ENCODE peak calls at places on chromosomes 13 and 19, in ten cellular contexts. I is tibial artery; G is naive thymus-derived CD4-positive, alpha-beta T cell; E is lung; Y is left lung; U is PC-3; X is H1; D is CD8-positive, alpha-beta T cell; W is effector memory CD4-positive, alpha-beta T cell; H is colonic mucosa. K is an unnamed sample.

GRCh38 chr13:39484506-39485313 is 118.3 kb downstream of the LHFPL6 start:
- DNase-seq in I (no peak), G (no peak), E (no peak), Y (no peak), U (peak; percentile 59), X (no peak), D (no peak), W (no peak), H (no peak), K (no peak)

GRCh38 chr13:44305845-44306244 is 67.8 kb upstream of the SERP2 start:
- DNase-seq in I (no peak), G (no peak), E (no peak), Y (no peak), U (peak; percentile 28), X (no peak), D (no peak), W (no peak), H (no peak), K (peak; percentile 13)

GRCh38 chr19:57302020-57302465 is 18.2 kb upstream of the ZNF543 start:
- DNase-seq in I (peak; percentile 39), G (no peak), E (no peak), Y (no peak), U (peak; percentile 94), X (no peak), D (no peak), W (no peak), H (no peak), K (no peak)

GRCh38 chr13:60990032-60990733 is 425.5 kb downstream of the PCDH20 start:
- DNase-seq in I (no peak), G (no peak), E (no peak), Y (no peak), U (peak; percentile 56), X (peak; percentile 23), D (no peak), W (no peak), H (no peak), K (no peak)

GRCh38 chr19:33440241-33440640 is 66.7 kb downstream of the CEBPG start:
- DNase-seq in I (no peak), G (no peak), E (no peak), Y (no peak), U (no peak), X (no peak), D (no peak), W (no peak), H (no peak), K (no peak)

GRCh38 chr13:112583592-112584277 is 4.2 kb downstream of the TUBGCP3 start:
- DNase-seq in I (peak; percentile 68), G (no peak), E (peak; percentile 67), Y (peak; percentile 74), U (no peak), X (no peak), D (no peak), W (no peak), H (peak; percentile 43), K (no peak)

GRCh38 chr19:19420570-19421301 is 15.3 kb downstream of the GATAD2A start:
- DNase-seq in I (no peak), G (no peak), E (no peak), Y (no peak), U (peak; percentile 54), X (no peak), D (peak; percentile 10), W (no peak), H (no peak), K (no peak)

GRCh38 chr13:107271226-107271625 is 703.3 kb upstream of the ARGLU1 start:
- DNase-seq in I (no peak), G (no peak), E (no peak), Y (no peak), U (peak; percentile 29), X (peak; percentile 49), D (no peak), W (no peak), H (no peak), K (peak; percentile 33)

GRCh38 chr13:29991343-29991742 is 140.9 kb upstream of the UBL3 start:
- DNase-seq in I (no peak), G (no peak), E (no peak), Y (no peak), U (peak; percentile 82), X (no peak), D (no peak), W (no peak), H (no peak), K (peak; percentile 1)

GRCh38 chr19:799076-799881 is 2.0 kb downstream of the PTBP1 start:
- DNase-seq in I (no peak), G (no peak), E (no peak), Y (no peak), U (peak; percentile 26), X (no peak), D (no peak), W (no peak), H (no peak), K (no peak)

GRCh38 chr19:10566658-10567410 is 1.0 kb upstream of the KRI1 start:
- DNase-seq in I (no peak), G (peak; percentile 59), E (no peak), Y (no peak), U (no peak), X (no peak), D (no peak), W (peak; percentile 34), H (peak; percentile 38), K (no peak)

GRCh38 chr13:50645092-50645491 is 198.4 kb downstream of the DLEU7 start:
- DNase-seq in I (no peak), G (no peak), E (no peak), Y (no peak), U (peak; percentile 47), X (no peak), D (no peak), W (no peak), H (no peak), K (no peak)

GRCh38 chr13:40026174-40026585 is 370.7 kb downstream of the COG6 start:
- DNase-seq in I (no peak), G (peak; percentile 35), E (no peak), Y (no peak), U (no peak), X (no peak), D (no peak), W (no peak), H (no peak), K (no peak)

GRCh38 chr19:858868-859843 is at the start of gene CFD:
- DNase-seq in I (peak; percentile 82), G (no peak), E (no peak), Y (peak; percentile 70), U (no peak), X (no peak), D (no peak), W (no peak), H (peak; percentile 58), K (no peak)

GRCh38 chr19:17762505-17763229 is 11.4 kb downstream of the FCHO1 start:
- DNase-seq in I (no peak), G (no peak), E (no peak), Y (no peak), U (peak; percentile 70), X (no peak), D (no peak), W (no peak), H (peak; percentile 47), K (no peak)

DNA sequence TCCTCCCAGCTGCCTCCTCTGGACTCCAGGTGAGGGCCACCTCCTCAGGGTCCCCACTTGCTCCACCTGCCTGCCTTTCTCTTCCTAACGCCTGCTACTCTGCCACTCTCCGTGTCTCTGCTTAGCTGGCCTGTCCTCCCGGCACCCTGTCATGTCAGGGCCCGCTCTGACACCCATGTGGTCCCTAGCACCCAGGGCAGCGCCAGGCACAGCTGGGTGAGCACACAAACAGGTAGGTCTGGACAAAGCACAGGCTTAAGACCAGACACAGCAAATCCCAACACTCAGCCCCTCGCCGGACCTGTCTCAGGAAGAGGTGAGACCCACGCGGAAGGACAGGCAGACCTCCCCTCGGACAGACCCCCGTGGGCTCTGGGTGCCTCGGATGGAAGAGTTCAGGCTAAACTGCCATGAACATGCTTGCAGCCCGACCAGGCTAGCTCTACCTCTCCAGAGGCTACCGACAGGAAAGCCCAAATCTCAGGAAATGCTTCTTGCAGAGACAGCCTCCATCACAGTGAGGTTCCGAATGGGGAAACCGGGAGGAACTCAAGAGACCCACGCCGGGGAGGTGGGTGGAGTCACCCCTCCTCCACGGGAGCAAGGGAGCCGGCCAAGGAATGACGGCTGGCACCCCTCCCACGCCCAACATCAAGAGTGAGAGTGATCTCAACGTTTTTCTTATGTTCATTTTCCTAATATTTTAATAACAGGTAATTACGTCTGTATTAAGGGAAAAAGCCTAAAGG is 12.5 kb downstream of the ZNF787 start:
- DNase-seq in I (no peak), G (no peak), E (no peak), Y (no peak), U (no peak), X (no peak), D (no peak), W (no peak), H (no peak), K (no peak)
- H3K4me3 ChIP-seq in I (peak overlapping the region; percentile 43), G (no peak overlapping the region), E (no peak overlapping the region), Y (no peak overlapping the region), U (no peak overlapping the region), X (no peak overlapping the region), D (no peak overlapping the region), W (no peak overlapping the region), H (no peak overlapping the region), K (no peak overlapping the region)

GRCh38 chr13:62357887-62358645 is 942.4 kb upstream of the PCDH20 start:
- DNase-seq in I (no peak), G (no peak), E (no peak), Y (no peak), U (peak; percentile 62), X (peak; percentile 39), D (no peak), W (no peak), H (no peak), K (peak; percentile 58)
- H3K4me1 ChIP-seq in I (no peaks in the 10 kb centered on the region), G (no peaks in the 10 kb centered on the region), E (no peaks in the 10 kb centered on the region), Y (no peaks in the 10 kb centered on the region), U (no peaks in the 10 kb centered on the region), X (no peaks in the 10 kb centered on the region), D (no peaks in the 10 kb centered on the region), W (no peaks in the 10 kb centered on the region), H (no peaks in the 10 kb centered on the region), K (no peaks in the 10 kb centered on the region)

GRCh38 chr19:55636723-55637122 is 4.1 kb upstream of the ZNF580 start:
- DNase-seq in I (no peak), G (no peak), E (no peak), Y (no peak), U (no peak), X (no peak), D (no peak), W (no peak), H (no peak), K (no peak)
- H3K4me3 ChIP-seq in I (peak overlapping the region; percentile 95), G (peak overlapping the region; percentile 80), E (no peak overlapping the region), Y (no peak overlapping the region), U (peak overlapping the region; percentile 99), X (no peak overlapping the region), D (peak overlapping the region; percentile 80), W (no peak overlapping the region), H (no peak overlapping the region), K (no peak overlapping the region)

GRCh38 chr13:26953273-26953672 is 192.7 kb upstream of the GPR12 start:
- DNase-seq in I (no peak), G (no peak), E (no peak), Y (no peak), U (no peak), X (no peak), D (no peak), W (no peak), H (no peak), K (no peak)
- H3K4me1 ChIP-seq in I (no peaks in the 10 kb centered on the region), G (no peaks in the 10 kb centered on the region), E (no peaks in the 10 kb centered on the region), Y (no peaks in the 10 kb centered on the region), U (no peaks in the 10 kb centered on the region), X (no peaks in the 10 kb centered on the region), D (no peaks in the 10 kb centered on the region), W (no peaks in the 10 kb centered on the region), H (peaks cover 15% of the 10 kb centered on the region), K (no peaks in the 10 kb centered on the region)

K was measured in NT2/D1.